ENCODE peak calls at places on chromosomes 2 and 18, in five cellular contexts. Q is esophagus squamous epithelium, N is H54, F is A549, E is lower leg skin. J is an unnamed sample.

GRCh38 chr2:1313240-1313924 is 99.9 kb upstream of the TPO start:
- DNase-seq in F (no peak), N (no peak), E (no peak), Q (no peak), J (no peak)

GRCh38 chr2:163213699-163214098 is 375.1 kb upstream of the KCNH7 start:
- DNase-seq in F (no peak), E (no peak), N (no peak), Q (no peak), J (no peak)

GRCh38 chr2:136139601-136140000 is 21.7 kb upstream of the CXCR4 start:
- DNase-seq in N (no peak), F (no peak), Q (no peak), E (no peak), J (no peak)

GRCh38 chr2:182521453-182522427 is 94.9 kb upstream of the PDE1A start:
- DNase-seq in E (no peak), F (no peak), N (no peak), Q (no peak), J (no peak)

GRCh38 chr2:136135924-136136906 is 18.3 kb upstream of the CXCR4 start:
- DNase-seq in E (no peak), N (no peak), Q (peak), F (no peak), J (peak)

GRCh38 chr2:156339110-156339847 is 6.8 kb upstream of the NR4A2 start:
- DNase-seq in E (no peak), Q (no peak), N (no peak), F (no peak), J (no peak)

GRCh38 chr2:197328461-197328860 is 17.9 kb upstream of the ANKRD44 start:
- DNase-seq in F (no peak), E (no peak), N (no peak), Q (no peak), J (no peak)

GRCh38 chr2:45275235-45275805 is 266.1 kb upstream of the SIX2 start:
- DNase-seq in E (no peak), F (no peak), Q (no peak), N (peak), J (no peak)

GRCh38 chr2:136486115-136486514 is 279.2 kb upstream of the THSD7B start:
- DNase-seq in E (no peak), N (no peak), F (no peak), Q (no peak), J (no peak)

GRCh38 chr2:3780477-3781402 is 77.4 kb downstream of the DCDC2C start:
- DNase-seq in E (no peak), N (peak), F (peak), Q (no peak), J (peak)

GRCh38 chr2:170715932-170716777 is 1.0 kb downstream of the SP5 start:
- DNase-seq in N (no peak), E (no peak), Q (no peak), F (no peak), J (no peak)

GRCh38 chr18:68509902-68510301 is 205.0 kb downstream of the TMX3 start:
- DNase-seq in E (no peak), N (no peak), Q (no peak), F (no peak), J (no peak)

GRCh38 chr18:23631312-23631711 is 31.4 kb downstream of the ANKRD29 start:
- DNase-seq in F (no peak), E (no peak), Q (no peak), N (no peak), J (no peak)

GRCh38 chr18:35172451-35173035 is 68.3 kb upstream of the ZNF397 start:
- DNase-seq in F (no peak), N (no peak), E (no peak), Q (no peak), J (no peak)

GRCh38 chr2:143068094-143068890 is 60.9 kb upstream of the ARHGAP15 start:
- DNase-seq in Q (no peak), N (no peak), F (no peak), E (no peak), J (no peak)

GRCh38 chr2:219687882-219688559 is 60.6 kb downstream of the SLC4A3 start:
- DNase-seq in F (no peak), N (no peak), Q (no peak), E (no peak), J (no peak)

GRCh38 chr18:616380-616995 is 19.7 kb downstream of the CLUL1 start:
- DNase-seq in E (no peak), F (peak), N (no peak), Q (no peak), J (no peak)

GRCh38 chr2:234595829-234596228 is 98.9 kb upstream of the ARL4C start:
- DNase-seq in E (no peak), F (no peak), N (no peak), Q (no peak), J (no peak)

GRCh38 chr18:64330976-64331375 is 182.1 kb upstream of the LINC00305 start:
- DNase-seq in Q (no peak), F (no peak), E (no peak), N (no peak), J (no peak)

GRCh38 chr2:239411117-239411516 is 10.3 kb upstream of the HDAC4 start:
- DNase-seq in N (no peak), E (no peak), Q (no peak), F (no peak), J (no peak)

GRCh38 chr2:26284132-26284531 is 39.4 kb downstream of the HADHB start:
- DNase-seq in F (no peak), N (peak), Q (no peak), E (no peak), J (no peak)

GRCh38 chr18:63575680-63576079 is 11.5 kb upstream of the SERPINB13 start:
- DNase-seq in Q (no peak), F (no peak), N (no peak), E (no peak), J (no peak)

GRCh38 chr2:239144713-239144999 is 256.2 kb downstream of the HDAC4 start:
- DNase-seq in Q (no peak), F (no peak), E (no peak), N (no peak), J (no peak)

GRCh38 chr2:208033701-208034502 is 8.6 kb upstream of the PLEKHM3 start:
- DNase-seq in E (no peak), Q (no peak), N (no peak), F (no peak), J (peak)

GRCh38 chr2:136327162-136327852 is 209.4 kb upstream of the CXCR4 start:
- DNase-seq in F (no peak), E (peak), Q (no peak), N (no peak), J (no peak)

GRCh38 chr2:241904791-241905710 is 35.5 kb downstream of the RTP5 start:
- DNase-seq in N (no peak), Q (no peak), F (no peak), E (no peak), J (no peak)

GRCh38 chr18:32200766-32201165 is 10.9 kb downstream of the MEP1B start:
- DNase-seq in N (no peak), F (no peak), E (no peak), Q (no peak), J (no peak)

GRCh38 chr2:46315103-46315890 is 18.1 kb downstream of the EPAS1 start:
- DNase-seq in E (peak), Q (peak), N (peak), F (peak), J (peak)
- TF ChIP-seq POLR2A in E (no peak), Q (no peak), N (peak), F (peak), J (no peak)

GRCh38 chr2:218378053-218378452 is 4.0 kb upstream of the SLC11A1 start:
- DNase-seq in Q (no peak), F (no peak), E (no peak), N (no peak), J (no peak)

GRCh38 chr2:218384975-218385374 is 2.9 kb downstream of the SLC11A1 start:
- DNase-seq in Q (no peak), E (no peak), F (no peak), N (no peak), J (no peak)

GRCh38 chr2:218382785-218383184 is 712 bp downstream of the SLC11A1 start:
- DNase-seq in N (no peak), F (no peak), E (no peak), Q (no peak), J (no peak)

GRCh38 chr2:218383892-218384519 is 1.9 kb downstream of the SLC11A1 start:
- DNase-seq in Q (no peak), E (no peak), N (peak), F (no peak), J (no peak)

GRCh38 chr2:218381916-218382366 is at the start of gene SLC11A1:
- DNase-seq in E (peak), F (no peak), Q (no peak), N (no peak), J (no peak)
- TF ChIP-seq POLR2A in E (no peak), F (no peak), Q (peak), N (no peak), J (no peak)

DNA sequence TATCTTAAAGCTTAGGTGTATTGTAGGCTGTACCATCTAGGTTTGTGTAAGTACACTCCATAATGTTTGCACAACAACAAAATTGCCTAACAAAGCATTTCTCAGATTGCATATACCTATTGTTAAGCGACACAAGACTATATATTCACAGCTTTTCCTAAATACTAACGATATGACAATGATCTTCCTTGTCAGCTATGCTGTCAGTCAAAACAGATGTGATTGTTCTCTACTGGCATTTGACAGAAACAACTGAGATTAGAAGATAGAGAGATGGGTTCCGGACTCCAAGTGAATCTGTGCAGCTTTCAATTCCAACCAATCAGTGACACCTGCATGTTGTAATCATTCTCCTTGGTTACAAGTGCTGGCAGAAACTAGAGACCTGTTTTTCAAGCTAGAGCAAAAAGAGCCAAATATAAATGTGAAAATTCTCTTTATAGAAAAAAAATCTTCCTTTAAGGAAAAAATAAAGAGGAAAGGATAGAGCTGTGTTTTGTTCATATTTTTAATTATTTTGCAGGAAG is 1232.3 kb upstream of the SLC39A10 start:
- DNase-seq in E (no peak), Q (no peak), N (no peak), F (no peak), J (no peak)
- TF ChIP-seq POLR2A in E (no peak), Q (no peak), N (no peak), F (no peak), J (no peak)

GRCh38 chr18:11885278-11885991 is 22.7 kb downstream of the MPPE1 start:
- DNase-seq in E (no peak), Q (no peak), N (no peak), F (no peak), J (no peak)

GRCh38 chr18:11884396-11885030 is 23.6 kb downstream of the MPPE1 start:
- DNase-seq in N (no peak), Q (no peak), F (no peak), E (no peak), J (no peak)

GRCh38 chr18:11877497-11877896 is 26.3 kb downstream of the CHMP1B start:
- DNase-seq in E (no peak), F (no peak), N (no peak), Q (no peak), J (no peak)

GRCh38 chr18:11883153-11883552 is 25.0 kb downstream of the MPPE1 start:
- DNase-seq in Q (no peak), E (no peak), N (no peak), F (no peak), J (no peak)

DNA sequence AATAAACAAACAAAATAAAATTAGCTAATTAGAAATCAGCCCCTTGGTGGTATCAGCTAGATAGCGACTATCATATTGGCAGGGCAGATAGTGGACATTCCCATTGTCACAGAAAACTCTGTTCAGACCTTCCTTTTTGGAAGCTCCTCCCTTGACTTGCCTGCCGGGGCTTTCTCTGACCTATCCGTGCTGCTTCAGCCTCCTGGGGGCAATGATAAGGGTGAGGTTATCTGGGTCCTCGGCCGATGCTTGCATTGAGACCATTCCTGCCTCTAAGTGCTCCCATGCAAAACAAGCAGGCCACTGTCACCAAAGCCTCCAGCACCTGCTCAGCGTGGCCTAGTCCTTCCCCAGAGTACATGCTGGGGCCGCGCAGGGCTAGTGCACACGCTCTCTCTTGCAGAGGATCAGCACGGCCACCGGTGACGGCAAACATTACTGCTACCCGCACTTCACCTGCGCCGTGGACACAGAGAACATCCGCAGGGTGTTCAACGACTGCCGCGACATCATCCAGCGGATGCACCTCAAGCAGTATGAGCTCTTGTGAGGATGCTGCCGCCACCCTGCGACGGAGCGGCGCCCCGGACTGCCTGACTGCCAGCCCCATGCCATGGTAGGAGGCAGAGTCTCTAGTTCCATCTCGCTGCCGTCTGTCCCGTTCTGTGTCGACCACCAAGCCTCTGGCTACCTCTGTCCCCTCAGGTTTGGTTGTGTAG is 27.4 kb downstream of the MPPE1 start:
- DNase-seq in E (no peak), F (no peak), Q (no peak), N (no peak), J (no peak)
- TF ChIP-seq POLR2A in E (no peak), F (no peak), Q (no peak), N (no peak), J (no peak)

GRCh38 chr2:62505649-62506420 is at the start of gene TMEM17:
- DNase-seq in E (peak), Q (peak), F (peak), N (peak), J (peak)
- TF ChIP-seq POLR2A in E (no peak), Q (peak), F (peak), N (peak), J (peak)

GRCh38 chr2:191687867-191688266 is 9.9 kb downstream of the NABP1 start:
- DNase-seq in N (no peak), Q (no peak), E (no peak), F (no peak), J (no peak)
- TF ChIP-seq POLR2A in N (no peak), Q (no peak), E (no peak), F (no peak), J (no peak)

DNA sequence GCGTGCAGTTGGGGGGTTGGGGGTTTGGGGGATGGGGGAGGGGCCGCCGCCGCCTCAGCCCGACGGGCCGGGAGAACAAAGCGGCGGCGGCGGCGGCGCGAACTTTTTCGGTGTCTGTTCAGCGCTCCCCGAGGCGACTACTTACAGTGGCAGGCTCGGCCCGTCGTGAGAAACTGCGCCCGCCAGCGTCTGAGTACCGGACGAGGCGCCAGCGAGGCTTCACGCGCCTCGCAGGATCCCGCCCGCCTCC is 172 bp downstream of the PRKD3 start:
- DNase-seq in E (peak), N (no peak), F (no peak), Q (peak), J (peak)
- TF ChIP-seq POLR2A in E (no peak), N (peak), F (peak), Q (peak), J (peak)

DNA sequence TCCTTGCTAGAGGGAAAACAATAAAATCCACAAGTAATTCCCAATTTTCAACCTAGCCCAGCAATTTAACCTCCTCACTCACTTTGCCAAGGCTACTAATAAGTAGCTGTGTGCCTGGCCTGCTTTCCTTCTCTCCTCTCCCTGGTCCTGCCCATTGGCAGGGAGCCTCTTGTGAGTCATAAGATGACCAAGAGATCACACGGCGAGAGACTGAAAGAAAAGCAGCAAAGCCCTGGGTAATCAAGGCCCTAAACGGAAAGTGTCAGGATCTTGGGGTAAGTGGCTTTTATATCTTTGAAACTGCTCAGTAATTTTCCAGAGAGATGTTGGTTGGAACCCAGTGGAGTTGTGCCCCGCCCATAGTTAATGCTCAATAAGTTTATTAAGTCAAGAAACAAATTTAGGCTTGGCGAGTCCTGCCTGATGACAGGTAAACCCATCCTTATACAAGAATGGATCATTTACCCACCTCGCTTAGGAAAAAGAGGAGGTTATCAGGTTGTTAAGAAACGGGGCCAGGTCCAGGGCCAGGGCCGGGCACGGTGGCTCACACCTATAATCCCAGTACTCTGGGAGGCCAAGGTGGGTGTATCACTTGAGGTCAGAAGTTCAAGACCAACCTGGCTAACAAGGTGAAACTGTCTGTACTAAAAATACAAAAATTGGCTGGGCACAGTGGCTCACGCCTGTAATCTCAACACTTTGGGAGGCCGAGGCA is 10.0 kb upstream of the ADAM17 start:
- DNase-seq in N (peak), F (peak), E (peak), Q (no peak), J (peak)
- TF ChIP-seq POLR2A in N (no peak), F (no peak), E (no peak), Q (peak), J (peak)

J was measured in prostate gland.